ENCODE peak calls at places on chromosome 17, in seven cellular contexts. X, N, C, V, U, K and Q are unnamed samples.
A peak's percentile ranks its signal among the peaks of the same experiment; 100 is the strongest.

GRCh38 chr17:6507535-6507934 is 48.8 kb downstream of the PITPNM3 start:
- DNase-seq in X (peak; percentile 88), N (peak; percentile 86), C (no peak), V (no peak), U (no peak), K (no peak), Q (no peak)

GRCh38 chr17:7114875-7115614 is 423 bp upstream of the ASGR2 start:
- DNase-seq in X (no peak), N (no peak), C (no peak), V (no peak), U (no peak), K (no peak), Q (no peak)

GRCh38 chr17:72514321-72514861 is 393.6 kb downstream of the SOX9 start:
- DNase-seq in X (peak; percentile 82), N (no peak), C (no peak), V (no peak), U (no peak), K (no peak), Q (no peak)

GRCh38 chr17:57881143-57881542 is 31.3 kb upstream of the MRPS23 start:
- DNase-seq in X (peak; percentile 95), N (peak; percentile 77), C (no peak), V (peak; percentile 71), U (no peak), K (no peak), Q (no peak)

GRCh38 chr17:35238817-35239216 is 4.1 kb upstream of the SLFN5 start:
- DNase-seq in X (peak; percentile 62), N (no peak), C (no peak), V (no peak), U (no peak), K (no peak), Q (no peak)

GRCh38 chr17:57993471-57994365 is 5.7 kb upstream of the VEZF1 start:
- DNase-seq in X (no peak), N (no peak), C (no peak), V (no peak), U (peak; percentile 35), K (no peak), Q (no peak)

GRCh38 chr17:7589891-7590611 is at the start of gene SOX15:
- DNase-seq in X (peak; percentile 59), N (no peak), C (no peak), V (peak; percentile 19), U (no peak), K (no peak), Q (no peak)

GRCh38 chr17:10613775-10614513 is 43.2 kb downstream of the MYH3 start:
- DNase-seq in X (peak; percentile 3), N (no peak), C (no peak), V (no peak), U (no peak), K (no peak), Q (no peak)

GRCh38 chr17:9142772-9143494 is 121.6 kb downstream of the NTN1 start:
- DNase-seq in X (no peak), N (no peak), C (no peak), V (no peak), U (no peak), K (no peak), Q (no peak)

GRCh38 chr17:66494023-66494803 is 191.8 kb downstream of the PRKCA start:
- DNase-seq in X (peak; percentile 95), N (peak; percentile 84), C (no peak), V (no peak), U (peak; percentile 38), K (no peak), Q (no peak)

GRCh38 chr17:31251075-31251474 is 46.0 kb downstream of the OMG start:
- DNase-seq in X (no peak), N (no peak), C (no peak), V (no peak), U (no peak), K (no peak), Q (no peak)

GRCh38 chr17:44602970-44603369 is 45.7 kb downstream of the FZD2 start:
- DNase-seq in X (no peak), N (no peak), C (no peak), V (no peak), U (no peak), K (no peak), Q (no peak)

GRCh38 chr17:5508855-5509254 is 22.5 kb downstream of the MIS12 start:
- DNase-seq in X (peak; percentile 88), N (no peak), C (no peak), V (peak; percentile 66), U (no peak), K (no peak), Q (no peak)

GRCh38 chr17:75077490-75078096 is 10.2 kb upstream of the SLC16A5 start:
- DNase-seq in X (peak; percentile 51), N (no peak), C (peak; percentile 46), V (peak; percentile 54), U (no peak), K (peak; percentile 37), Q (no peak)

DNA sequence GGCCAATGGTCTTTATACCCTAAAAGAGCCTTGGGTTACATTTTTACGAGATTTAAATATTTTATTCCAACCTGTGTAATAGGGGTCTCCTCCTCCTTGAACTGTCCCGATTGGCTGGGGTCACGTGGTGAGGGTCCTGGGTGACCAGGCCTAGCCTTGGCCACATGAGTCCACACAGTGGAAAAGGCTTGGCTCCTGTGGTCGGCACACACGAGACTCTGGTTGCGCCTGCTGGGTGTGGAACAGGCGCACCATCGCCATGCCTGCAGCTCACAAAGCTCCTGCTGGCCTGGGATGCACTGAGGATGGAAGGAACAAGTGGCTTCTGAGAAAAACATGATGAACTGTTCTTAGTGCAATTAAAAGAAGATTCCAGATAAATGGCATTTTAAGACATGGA is 103.9 kb upstream of the ZNF750 start:
- DNase-seq in X (no peak), N (no peak), C (no peak), V (no peak), U (no peak), K (no peak), Q (no peak)
- H3K9me3 ChIP-seq in X (no peaks in the 10 kb centered on the region), N (peaks cover 26% of the 10 kb centered on the region), C (no peaks in the 10 kb centered on the region), V (peaks cover 12% of the 10 kb centered on the region), U (peaks cover 31% of the 10 kb centered on the region), K (peaks cover 13% of the 10 kb centered on the region), Q (peaks cover 10% of the 10 kb centered on the region)

GRCh38 chr17:68351395-68351794 is 60.1 kb downstream of the ARSG start:
- DNase-seq in X (peak; percentile 61), N (no peak), C (no peak), V (no peak), U (no peak), K (no peak), Q (no peak)
- H3K4me1 ChIP-seq in X (peaks cover 7% of the 10 kb centered on the region), N (peaks cover 37% of the 10 kb centered on the region), C (peaks cover 6% of the 10 kb centered on the region), V (no peaks in the 10 kb centered on the region), U (peaks cover 86% of the 10 kb centered on the region), K (peaks cover 72% of the 10 kb centered on the region), Q (peaks cover 2% of the 10 kb centered on the region)

DNA sequence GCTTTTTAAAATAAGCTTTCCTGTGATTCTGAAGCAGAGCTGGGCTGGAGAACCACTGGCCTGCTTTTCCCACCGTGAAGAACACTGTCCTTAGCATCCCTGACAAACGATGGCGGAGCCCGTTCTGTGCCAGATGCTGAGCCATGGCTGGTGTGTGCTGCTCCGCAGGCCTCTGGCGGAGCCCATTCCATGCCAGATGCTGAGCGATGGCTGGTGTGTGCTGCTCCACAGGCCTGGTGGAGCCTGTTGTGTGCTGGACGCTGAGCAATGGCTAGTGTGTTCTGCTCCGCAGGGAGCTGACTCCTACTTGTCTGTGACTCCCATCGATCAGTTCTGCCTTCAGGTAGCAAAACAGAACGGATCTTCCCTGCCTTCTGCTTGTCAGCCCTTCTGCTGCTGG is 4.3 kb downstream of the ENDOV start:
- DNase-seq in X (no peak), N (no peak), C (no peak), V (no peak), U (no peak), K (no peak), Q (no peak)
- H3K9me3 ChIP-seq in X (no peaks in the 10 kb centered on the region), N (no peaks in the 10 kb centered on the region), C (no peaks in the 10 kb centered on the region), V (no peaks in the 10 kb centered on the region), U (no peaks in the 10 kb centered on the region), K (no peaks in the 10 kb centered on the region), Q (no peaks in the 10 kb centered on the region)

GRCh38 chr17:50205931-50206505 is 4.6 kb upstream of the COL1A1 start:
- DNase-seq in X (no peak), N (peak; percentile 40), C (no peak), V (no peak), U (no peak), K (peak; percentile 5), Q (no peak)
- H3K4me1 ChIP-seq in X (peaks cover 61% of the 10 kb centered on the region), N (peaks cover 75% of the 10 kb centered on the region), C (no peaks in the 10 kb centered on the region), V (peaks cover 62% of the 10 kb centered on the region), U (no peaks in the 10 kb centered on the region), K (peaks cover 7% of the 10 kb centered on the region), Q (peaks cover 29% of the 10 kb centered on the region)

DNA sequence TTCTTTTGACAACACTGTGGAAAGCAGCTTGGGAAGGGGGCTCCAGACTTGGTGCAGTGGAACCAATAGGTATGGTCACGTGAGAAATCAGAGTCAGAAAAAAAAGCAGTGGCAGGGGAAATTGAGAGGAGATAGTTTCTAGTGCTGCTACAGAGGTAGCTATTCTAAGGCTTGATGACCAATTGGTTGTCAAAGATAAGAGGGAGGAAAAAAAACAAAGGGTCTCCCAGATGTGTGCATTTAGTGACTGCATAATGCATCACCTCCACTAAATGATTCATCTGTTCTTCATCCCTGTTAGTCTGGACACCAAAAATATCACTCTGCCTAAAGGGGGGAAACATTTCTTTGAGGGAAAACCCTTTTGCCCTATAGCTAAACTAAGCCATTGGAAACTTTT is 56.5 kb downstream of the PIGL start:
- DNase-seq in X (peak; percentile 86), N (no peak), C (no peak), V (no peak), U (no peak), K (no peak), Q (no peak)
- H3K9me3 ChIP-seq in X (no peaks in the 10 kb centered on the region), N (no peaks in the 10 kb centered on the region), C (no peaks in the 10 kb centered on the region), V (no peaks in the 10 kb centered on the region), U (peaks cover 6% of the 10 kb centered on the region), K (no peaks in the 10 kb centered on the region), Q (no peaks in the 10 kb centered on the region)

GRCh38 chr17:14300628-14301278 is at the start of gene HS3ST3B1:
- DNase-seq in X (peak; percentile 100), N (peak; percentile 99), C (peak; percentile 96), V (peak; percentile 99), U (peak; percentile 99), K (peak; percentile 100), Q (peak; percentile 98)
- H3K4me1 ChIP-seq in X (peaks cover 5% of the 10 kb centered on the region), N (peaks cover 24% of the 10 kb centered on the region), C (peaks cover 35% of the 10 kb centered on the region), V (peaks cover 34% of the 10 kb centered on the region), U (peaks cover 43% of the 10 kb centered on the region), K (peaks cover 51% of the 10 kb centered on the region), Q (peaks cover 7% of the 10 kb centered on the region)

DNA sequence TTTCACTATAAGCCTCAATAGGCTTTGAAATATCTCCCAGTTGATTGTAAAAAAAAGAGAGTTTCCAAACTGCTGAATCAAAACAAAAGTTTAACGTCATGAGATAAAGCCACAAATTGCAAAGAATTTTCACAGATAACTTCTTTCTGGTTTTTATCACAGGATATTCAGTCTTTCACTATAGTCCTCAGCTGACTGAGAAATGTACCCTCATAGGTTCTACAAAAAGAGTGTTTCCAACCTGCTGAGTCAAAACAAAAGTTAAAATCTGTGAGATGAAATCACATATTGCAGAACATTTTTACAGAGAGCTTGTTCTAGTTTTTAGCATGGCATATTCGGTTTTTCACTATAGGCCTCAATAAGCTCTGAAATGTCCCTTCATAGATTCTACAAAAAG is 559.2 kb downstream of the KCNJ18 start:
- DNase-seq in X (no peak), N (no peak), C (no peak), V (no peak), U (no peak), K (no peak), Q (no peak)
- H3K9me3 ChIP-seq in X (no peaks in the 10 kb centered on the region), N (peaks cover 4% of the 10 kb centered on the region), C (no peaks in the 10 kb centered on the region), V (peaks cover 15% of the 10 kb centered on the region), U (no peaks in the 10 kb centered on the region), K (no peaks in the 10 kb centered on the region), Q (no peaks in the 10 kb centered on the region)

GRCh38 chr17:55264273-55264639 is 504 bp upstream of the HLF start:
- DNase-seq in X (no peak), N (no peak), C (no peak), V (no peak), U (no peak), K (no peak), Q (no peak)
- H3K4me1 ChIP-seq in X (no peaks in the 10 kb centered on the region), N (peaks cover 16% of the 10 kb centered on the region), C (peaks cover 19% of the 10 kb centered on the region), V (peaks cover 18% of the 10 kb centered on the region), U (no peaks in the 10 kb centered on the region), K (peaks cover 21% of the 10 kb centered on the region), Q (peaks cover 4% of the 10 kb centered on the region)